ENCODE peak calls at places on chromosomes 5 and 9, in four cellular contexts. One of them, this sample, is unnamed.

GRCh38 chr9:4045556-4045955 is 254.3 kb downstream of the GLIS3 start:
- DNase-seq in right atrium auricular region: no peak
- DNase-seq in body of pancreas: no peak
- DNase-seq in transverse colon: no peak
- DNase-seq in this sample: no peak

GRCh38 chr9:75471549-75472114 is 383.3 kb downstream of the OSTF1 start:
- DNase-seq in right atrium auricular region: no peak
- DNase-seq in body of pancreas: no peak
- DNase-seq in transverse colon: no peak
- DNase-seq in this sample: no peak

GRCh38 chr5:72093231-72093630 is 14.0 kb upstream of the MAP1B start:
- DNase-seq in right atrium auricular region: no peak
- DNase-seq in body of pancreas: no peak
- DNase-seq in transverse colon: no peak
- DNase-seq in this sample: no peak

GRCh38 chr9:28714175-28714574 is 1140.9 kb upstream of the C9orf72 start:
- DNase-seq in right atrium auricular region: no peak
- DNase-seq in body of pancreas: no peak
- DNase-seq in transverse colon: no peak
- DNase-seq in this sample: no peak

GRCh38 chr5:77418162-77418561 is 74.0 kb downstream of the WDR41 start:
- DNase-seq in right atrium auricular region: no peak
- DNase-seq in body of pancreas: no peak
- DNase-seq in transverse colon: no peak
- DNase-seq in this sample: peak; percentile 80

GRCh38 chr9:133934512-133935221 is 57.5 kb downstream of the VAV2 start:
- DNase-seq in right atrium auricular region: peak; percentile 76
- DNase-seq in body of pancreas: no peak
- DNase-seq in transverse colon: no peak
- DNase-seq in this sample: no peak

GRCh38 chr5:77418601-77419591 is 73.2 kb downstream of the WDR41 start:
- DNase-seq in right atrium auricular region: no peak
- DNase-seq in body of pancreas: no peak
- DNase-seq in transverse colon: no peak
- DNase-seq in this sample: no peak

GRCh38 chr5:148005788-148006520 is 57.8 kb upstream of the SPINK5 start:
- DNase-seq in right atrium auricular region: no peak
- DNase-seq in body of pancreas: no peak
- DNase-seq in transverse colon: no peak
- DNase-seq in this sample: peak; percentile 22

GRCh38 chr5:129367883-129368282 is 92.2 kb upstream of the ADAMTS19 start:
- DNase-seq in right atrium auricular region: no peak
- DNase-seq in body of pancreas: no peak
- DNase-seq in transverse colon: no peak
- DNase-seq in this sample: no peak

GRCh38 chr9:116298249-116298648 is 144.7 kb downstream of the PAPPA start:
- DNase-seq in right atrium auricular region: no peak
- DNase-seq in body of pancreas: no peak
- DNase-seq in transverse colon: no peak
- DNase-seq in this sample: no peak

GRCh38 chr9:133371261-133371711 is 4.6 kb downstream of the SURF4 start:
- DNase-seq in right atrium auricular region: no peak
- DNase-seq in body of pancreas: no peak
- DNase-seq in transverse colon: no peak
- DNase-seq in this sample: no peak

GRCh38 chr9:124940521-124940893 is 376 bp downstream of the GOLGA1 start:
- DNase-seq in right atrium auricular region: no peak
- DNase-seq in body of pancreas: no peak
- DNase-seq in transverse colon: no peak
- DNase-seq in this sample: no peak

GRCh38 chr5:112917453-112918005 is 4.5 kb downstream of the REEP5 start:
- DNase-seq in right atrium auricular region: no peak
- DNase-seq in body of pancreas: no peak
- DNase-seq in transverse colon: no peak
- DNase-seq in this sample: no peak

GRCh38 chr5:171435908-171436307 is 16.5 kb downstream of the FGF18 start:
- DNase-seq in right atrium auricular region: no peak
- DNase-seq in body of pancreas: no peak
- DNase-seq in transverse colon: no peak
- DNase-seq in this sample: no peak

GRCh38 chr9:25602366-25603044 is 75.7 kb downstream of the TUSC1 start:
- DNase-seq in right atrium auricular region: no peak
- DNase-seq in body of pancreas: no peak
- DNase-seq in transverse colon: no peak
- DNase-seq in this sample: no peak

GRCh38 chr9:17081814-17082213 is 53.0 kb upstream of the CNTLN start:
- DNase-seq in right atrium auricular region: no peak
- DNase-seq in body of pancreas: no peak
- DNase-seq in transverse colon: no peak
- DNase-seq in this sample: no peak

GRCh38 chr5:140239939-140240700 is 62.8 kb downstream of the PFDN1 start:
- DNase-seq in right atrium auricular region: no peak
- DNase-seq in body of pancreas: peak; percentile 62
- DNase-seq in transverse colon: peak; percentile 67
- DNase-seq in this sample: peak; percentile 78

DNA sequence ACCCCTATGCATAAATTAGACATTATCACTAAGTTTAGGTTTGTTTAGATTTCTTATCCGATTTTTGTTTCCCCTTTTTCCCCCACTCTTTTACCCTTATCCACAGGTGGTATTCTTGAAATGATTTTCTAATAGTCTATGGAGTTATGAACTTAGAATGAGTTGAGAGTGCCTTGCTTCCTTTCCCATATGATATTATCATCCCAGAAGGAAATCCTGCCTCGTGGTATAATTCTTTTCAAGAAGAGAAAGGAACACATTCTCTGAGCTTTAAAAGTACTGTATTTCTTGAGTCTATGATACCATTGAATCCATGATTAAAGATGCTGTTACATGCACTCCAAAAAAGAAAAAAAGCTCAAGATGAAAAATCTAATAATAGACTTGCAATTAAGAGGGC is 76.9 kb upstream of the ADAMTSL1 start:
- DNase-seq in right atrium auricular region: no peak
- DNase-seq in body of pancreas: no peak
- DNase-seq in transverse colon: no peak
- DNase-seq in this sample: no peak
- TF ChIP-seq CTCF in right atrium auricular region: no peak
- TF ChIP-seq CTCF in body of pancreas: no peak
- TF ChIP-seq CTCF in transverse colon: no peak
- TF ChIP-seq CTCF in this sample: no peak

DNA sequence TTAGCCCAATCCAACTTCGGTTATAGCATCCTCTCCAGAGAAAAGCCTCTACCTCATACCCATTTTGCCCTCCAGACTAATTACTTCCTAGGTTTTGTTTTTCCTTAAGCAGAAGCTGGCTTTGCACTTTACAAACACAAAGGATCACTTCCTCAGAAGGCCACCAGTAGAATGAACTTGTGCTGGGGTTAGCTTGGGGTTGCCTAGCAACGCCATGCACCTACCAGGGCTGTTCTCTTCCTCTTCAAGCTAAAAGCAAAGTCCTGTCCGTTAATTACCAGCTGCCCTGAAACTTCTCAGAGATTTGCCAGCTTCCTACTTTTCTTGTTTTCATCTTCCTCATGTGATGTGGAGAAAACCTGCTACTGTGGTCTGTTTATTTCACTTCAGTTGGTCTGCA is 132.0 kb upstream of the WWC1 start:
- DNase-seq in right atrium auricular region: no peak
- DNase-seq in body of pancreas: peak; percentile 63
- DNase-seq in transverse colon: peak; percentile 78
- DNase-seq in this sample: no peak
- H3K4me1 ChIP-seq in right atrium auricular region: no peaks in the 10 kb centered on the region
- H3K4me1 ChIP-seq in body of pancreas: peaks cover 26% of the 10 kb centered on the region
- H3K4me1 ChIP-seq in transverse colon: peaks cover 29% of the 10 kb centered on the region
- H3K4me1 ChIP-seq in this sample: no peaks in the 10 kb centered on the region

GRCh38 chr9:78865757-78866156 is 568.8 kb downstream of the PSAT1 start:
- DNase-seq in right atrium auricular region: no peak
- DNase-seq in body of pancreas: no peak
- DNase-seq in transverse colon: no peak
- DNase-seq in this sample: no peak
- H3K27ac ChIP-seq in right atrium auricular region: no peak overlapping the region
- H3K27ac ChIP-seq in body of pancreas: no peak overlapping the region
- H3K27ac ChIP-seq in transverse colon: no peak overlapping the region
- H3K27ac ChIP-seq in this sample: no peak overlapping the region

DNA sequence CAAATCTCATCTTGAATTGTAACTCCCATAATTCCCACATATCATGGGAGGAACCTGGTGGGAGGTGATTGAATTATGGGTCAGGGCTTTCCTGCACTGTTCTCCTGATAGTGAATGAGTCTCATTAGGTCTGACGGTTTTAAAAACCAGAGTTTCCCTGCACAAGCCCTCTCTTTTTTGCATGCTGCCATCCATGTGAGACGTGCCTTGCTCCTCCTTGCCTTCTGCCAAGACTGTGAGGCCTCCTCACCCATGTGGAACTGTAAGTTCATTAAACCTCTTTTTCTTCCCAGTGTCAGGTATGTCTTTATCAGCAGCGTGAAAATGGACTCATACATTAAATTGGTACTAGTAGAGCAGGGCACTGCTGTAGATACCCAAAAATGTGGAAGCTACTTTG is 22.4 kb upstream of the KDM4C start:
- DNase-seq in right atrium auricular region: no peak
- DNase-seq in body of pancreas: no peak
- DNase-seq in transverse colon: no peak
- DNase-seq in this sample: no peak
- TF ChIP-seq CTCF in right atrium auricular region: no peak
- TF ChIP-seq CTCF in body of pancreas: no peak
- TF ChIP-seq CTCF in transverse colon: no peak
- TF ChIP-seq CTCF in this sample: no peak

GRCh38 chr9:72909428-72909827 is 43.4 kb downstream of the ALDH1A1 start:
- DNase-seq in right atrium auricular region: no peak
- DNase-seq in body of pancreas: no peak
- DNase-seq in transverse colon: no peak
- DNase-seq in this sample: no peak
- H3K4me1 ChIP-seq in right atrium auricular region: no peaks in the 10 kb centered on the region
- H3K4me1 ChIP-seq in body of pancreas: peaks cover 11% of the 10 kb centered on the region
- H3K4me1 ChIP-seq in transverse colon: peaks cover 6% of the 10 kb centered on the region
- H3K4me1 ChIP-seq in this sample: peaks cover 28% of the 10 kb centered on the region

GRCh38 chr9:99400184-99400731 is 178.2 kb downstream of the SEC61B start:
- DNase-seq in right atrium auricular region: no peak
- DNase-seq in body of pancreas: peak; percentile 30
- DNase-seq in transverse colon: no peak
- DNase-seq in this sample: no peak

GRCh38 chr9:99401826-99402225 is 179.7 kb downstream of the SEC61B start:
- DNase-seq in right atrium auricular region: no peak
- DNase-seq in body of pancreas: no peak
- DNase-seq in transverse colon: no peak
- DNase-seq in this sample: no peak

GRCh38 chr9:99403371-99403770 is 181.3 kb downstream of the SEC61B start:
- DNase-seq in right atrium auricular region: no peak
- DNase-seq in body of pancreas: no peak
- DNase-seq in transverse colon: no peak
- DNase-seq in this sample: no peak

GRCh38 chr9:99398241-99398640 is 176.2 kb downstream of the SEC61B start:
- DNase-seq in right atrium auricular region: no peak
- DNase-seq in body of pancreas: no peak
- DNase-seq in transverse colon: no peak
- DNase-seq in this sample: no peak

DNA sequence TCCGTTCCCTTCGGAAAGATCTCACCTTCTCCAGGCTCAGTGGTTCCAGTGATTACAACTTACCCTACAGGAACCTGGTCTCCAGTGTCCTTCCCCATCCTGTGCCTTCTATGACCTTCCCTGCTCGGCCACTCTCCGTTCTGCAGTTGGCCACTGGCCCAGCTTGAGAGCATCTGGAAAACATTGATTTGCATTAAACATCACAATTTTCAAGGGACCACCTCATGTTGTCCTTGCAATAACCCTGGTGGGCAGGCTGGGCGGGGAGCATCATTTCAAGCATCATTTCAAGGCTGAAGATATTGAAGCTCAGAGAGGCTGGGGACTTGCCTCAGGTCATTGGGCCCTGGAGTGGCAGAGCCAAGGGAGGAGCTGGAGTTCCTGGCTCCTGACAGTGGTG is 177.4 kb downstream of the SEC61B start:
- DNase-seq in right atrium auricular region: no peak
- DNase-seq in body of pancreas: no peak
- DNase-seq in transverse colon: no peak
- DNase-seq in this sample: no peak
- H3K27ac ChIP-seq in right atrium auricular region: no peak overlapping the region
- H3K27ac ChIP-seq in body of pancreas: no peak overlapping the region
- H3K27ac ChIP-seq in transverse colon: no peak overlapping the region
- H3K27ac ChIP-seq in this sample: no peak overlapping the region

DNA sequence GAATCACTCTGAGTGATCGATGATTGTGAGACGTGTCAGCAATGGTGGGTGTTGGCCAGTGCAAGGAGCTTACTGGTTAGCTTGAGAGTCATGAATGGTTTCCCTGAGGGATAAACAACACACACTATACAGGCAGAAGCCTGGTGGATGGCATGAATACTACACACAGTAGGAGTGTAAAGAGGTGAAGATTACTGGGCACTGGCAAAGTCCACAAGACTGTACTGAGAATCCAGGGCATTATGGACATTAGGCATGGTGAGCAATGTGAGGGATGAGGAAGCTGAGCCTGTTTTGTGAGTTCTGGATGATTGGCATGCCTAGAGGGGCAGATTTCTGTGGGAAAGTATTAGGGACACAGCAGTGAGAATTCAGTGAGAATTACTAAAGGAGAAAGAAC is 71.3 kb downstream of the KDM4C start:
- DNase-seq in right atrium auricular region: no peak
- DNase-seq in body of pancreas: no peak
- DNase-seq in transverse colon: no peak
- DNase-seq in this sample: no peak
- TF ChIP-seq CTCF in right atrium auricular region: no peak
- TF ChIP-seq CTCF in body of pancreas: no peak
- TF ChIP-seq CTCF in transverse colon: no peak
- TF ChIP-seq CTCF in this sample: no peak